ENCODE peak calls at places on chromosome 19, in five cellular contexts. Q is RWPE2, G is HCT116, L is transverse colon, Z is A673. W is an unnamed sample.

GRCh38 chr19:28905996-28906395 is 307.0 kb downstream of the UQCRFS1 start:
- DNase-seq in G (no peak), Z (no peak), Q (no peak), L (no peak), W (no peak)

GRCh38 chr19:54449701-54450069 is 686 bp downstream of the LENG8 start:
- DNase-seq in L (no peak), Q (no peak), Z (no peak), G (no peak), W (peak; percentile 76)

GRCh38 chr19:7982103-7982502 is 23.3 kb downstream of the ELAVL1 start:
- DNase-seq in Q (no peak), G (no peak), Z (no peak), L (no peak), W (no peak)

GRCh38 chr19:2455481-2456300 is 1.1 kb downstream of the LMNB2 start:
- DNase-seq in L (peak; percentile 61), Q (no peak), G (no peak), Z (peak; percentile 42), W (no peak)

GRCh38 chr19:45815501-45816216 is 551 bp upstream of the RSPH6A start:
- DNase-seq in Z (no peak), L (no peak), G (no peak), Q (no peak), W (no peak)

GRCh38 chr19:4518345-4519171 is at the start of gene PLIN4:
- DNase-seq in Q (no peak), L (peak; percentile 60), G (no peak), Z (no peak), W (no peak)

GRCh38 chr19:31548941-31549340 is 199.7 kb upstream of the TSHZ3 start:
- DNase-seq in Q (no peak), G (no peak), Z (peak; percentile 42), L (no peak), W (no peak)

GRCh38 chr19:58203814-58204475 is 21.1 kb downstream of the ZNF274 start:
- DNase-seq in Z (no peak), G (no peak), Q (no peak), L (no peak), W (peak; percentile 50)

GRCh38 chr19:7971553-7972520 is 28.4 kb upstream of the TIMM44 start:
- DNase-seq in L (no peak), Z (no peak), Q (peak; percentile 46), G (no peak), W (no peak)

GRCh38 chr19:33294058-33294798 is 8.1 kb downstream of the CEBPA start:
- DNase-seq in G (no peak), L (no peak), Q (no peak), Z (no peak), W (no peak)

GRCh38 chr19:34306213-34306661 is 51.9 kb downstream of the GARRE1 start:
- DNase-seq in G (no peak), Z (no peak), Q (no peak), L (peak; percentile 43), W (no peak)

GRCh38 chr19:48644839-48645651 is 942 bp downstream of the CA11 start:
- DNase-seq in Q (no peak), L (peak; percentile 78), Z (peak; percentile 95), G (peak; percentile 69), W (peak; percentile 84)

GRCh38 chr19:41998246-41999020 is 4.4 kb upstream of the ATP1A3 start:
- DNase-seq in Q (no peak), L (peak; percentile 43), G (peak; percentile 16), Z (peak; percentile 81), W (peak; percentile 41)

GRCh38 chr19:51473009-51473707 is 5.2 kb upstream of the CEACAM18 start:
- DNase-seq in Z (peak; percentile 81), L (peak; percentile 78), G (peak; percentile 59), Q (no peak), W (no peak)

GRCh38 chr19:7200739-7201138 is 93.5 kb downstream of the INSR start:
- DNase-seq in Z (no peak), G (no peak), Q (no peak), L (no peak), W (no peak)

GRCh38 chr19:5799247-5800241 is 5.3 kb upstream of the NRTN start:
- DNase-seq in G (no peak), L (no peak), Z (no peak), Q (no peak), W (no peak)

GRCh38 chr19:1470864-1471513 is 8.0 kb downstream of the C19orf25 start:
- DNase-seq in G (no peak), Z (peak; percentile 61), L (no peak), Q (no peak), W (no peak)

GRCh38 chr19:45973564-45974338 is at the start of gene NOVA2:
- DNase-seq in L (peak; percentile 27), Q (no peak), G (peak; percentile 69), Z (peak; percentile 84), W (no peak)

GRCh38 chr19:49758292-49758691 is 4.8 kb downstream of the TSKS start:
- DNase-seq in Z (no peak), L (no peak), Q (no peak), G (no peak), W (no peak)

GRCh38 chr19:8335343-8336071 is 7.6 kb downstream of the KANK3 start:
- DNase-seq in Z (no peak), L (peak; percentile 20), G (no peak), Q (no peak), W (no peak)

GRCh38 chr19:49564616-49565045 is 15.7 kb downstream of the NOSIP start:
- DNase-seq in G (no peak), Z (no peak), Q (no peak), L (peak; percentile 54), W (no peak)

GRCh38 chr19:11064831-11065303 is 24.4 kb upstream of the LDLR start:
- DNase-seq in G (no peak), Z (no peak), L (no peak), Q (no peak), W (no peak)

GRCh38 chr19:17404015-17404414 is 1.4 kb downstream of the BST2 start:
- DNase-seq in G (no peak), L (no peak), Q (no peak), Z (no peak), W (no peak)

GRCh38 chr19:17404621-17405249 is 695 bp downstream of the BST2 start:
- DNase-seq in Z (no peak), G (no peak), Q (no peak), L (no peak), W (no peak)

GRCh38 chr19:17406887-17407196 is 1.4 kb upstream of the BST2 start:
- DNase-seq in G (no peak), Q (no peak), L (no peak), Z (no peak), W (no peak)

GRCh38 chr19:17406039-17406886 is 833 bp upstream of the BST2 start:
- DNase-seq in Z (no peak), L (peak; percentile 48), Q (no peak), G (no peak), W (no peak)

GRCh38 chr19:17405250-17406038 is at the start of gene BST2:
- DNase-seq in Q (no peak), Z (peak; percentile 50), L (peak; percentile 51), G (no peak), W (no peak)
- H3K27ac ChIP-seq in Q (peak within 1 kb of the TSS; percentile 30), Z (peak within 1 kb of the TSS; percentile 62), L (peak within 1 kb of the TSS; percentile 79), G (peak within 1 kb of the TSS; percentile 5), W (peak within 1 kb of the TSS; percentile 83)

GRCh38 chr19:22526661-22527272 is 104.6 kb upstream of the ZNF98 start:
- DNase-seq in Q (no peak), Z (no peak), L (no peak), G (no peak), W (no peak)
- H3K4me3 ChIP-seq in Q (no peak overlapping the region), Z (no peak overlapping the region), L (no peak overlapping the region), G (no peak overlapping the region), W (peak overlapping the region; percentile 35)

GRCh38 chr19:19230999-19231398 is 19.2 kb downstream of the NCAN start:
- DNase-seq in Q (no peak), L (no peak), G (no peak), Z (no peak), W (no peak)
- H3K27ac ChIP-seq in Q (no peak overlapping the region), L (no peak overlapping the region), G (no peak overlapping the region), Z (no peak overlapping the region), W (no peak overlapping the region)

GRCh38 chr19:43634516-43634876 is 5.2 kb downstream of the CADM4 start:
- DNase-seq in G (no peak), L (no peak), Z (no peak), Q (no peak), W (no peak)
- H3K4me3 ChIP-seq in G (no peak overlapping the region), L (no peak overlapping the region), Z (no peak overlapping the region), Q (no peak overlapping the region), W (no peak overlapping the region)

GRCh38 chr19:17949956-17950309 is 17.0 kb upstream of the KCNN1 start:
- DNase-seq in G (no peak), Z (no peak), L (no peak), Q (no peak), W (no peak)
- H3K27ac ChIP-seq in G (peak overlapping the region; percentile 23), Z (peak overlapping the region; percentile 78), L (no peak overlapping the region), Q (no peak overlapping the region), W (no peak overlapping the region)

GRCh38 chr19:13164370-13165090 is 14.3 kb downstream of the IER2 start:
- DNase-seq in G (no peak), Q (peak; percentile 86), L (peak; percentile 75), Z (peak; percentile 100), W (peak; percentile 84)
- H3K4me3 ChIP-seq in G (peak overlapping the region; percentile 54), Q (peak overlapping the region; percentile 12), L (peak overlapping the region; percentile 8), Z (peak overlapping the region; percentile 44), W (peak overlapping the region; percentile 65)

GRCh38 chr19:15633122-15633521 is 7.6 kb upstream of the CYP4F3 start:
- DNase-seq in Z (no peak), G (no peak), Q (no peak), L (no peak), W (no peak)
- H3K27ac ChIP-seq in Z (no peak overlapping the region), G (no peak overlapping the region), Q (no peak overlapping the region), L (no peak overlapping the region), W (no peak overlapping the region)

GRCh38 chr19:27773318-27774094 is 1439.4 kb downstream of the UQCRFS1 start:
- DNase-seq in Z (no peak), L (no peak), Q (no peak), G (no peak), W (no peak)
- H3K4me3 ChIP-seq in Z (no peak overlapping the region), L (no peak overlapping the region), Q (no peak overlapping the region), G (no peak overlapping the region), W (no peak overlapping the region)

DNA sequence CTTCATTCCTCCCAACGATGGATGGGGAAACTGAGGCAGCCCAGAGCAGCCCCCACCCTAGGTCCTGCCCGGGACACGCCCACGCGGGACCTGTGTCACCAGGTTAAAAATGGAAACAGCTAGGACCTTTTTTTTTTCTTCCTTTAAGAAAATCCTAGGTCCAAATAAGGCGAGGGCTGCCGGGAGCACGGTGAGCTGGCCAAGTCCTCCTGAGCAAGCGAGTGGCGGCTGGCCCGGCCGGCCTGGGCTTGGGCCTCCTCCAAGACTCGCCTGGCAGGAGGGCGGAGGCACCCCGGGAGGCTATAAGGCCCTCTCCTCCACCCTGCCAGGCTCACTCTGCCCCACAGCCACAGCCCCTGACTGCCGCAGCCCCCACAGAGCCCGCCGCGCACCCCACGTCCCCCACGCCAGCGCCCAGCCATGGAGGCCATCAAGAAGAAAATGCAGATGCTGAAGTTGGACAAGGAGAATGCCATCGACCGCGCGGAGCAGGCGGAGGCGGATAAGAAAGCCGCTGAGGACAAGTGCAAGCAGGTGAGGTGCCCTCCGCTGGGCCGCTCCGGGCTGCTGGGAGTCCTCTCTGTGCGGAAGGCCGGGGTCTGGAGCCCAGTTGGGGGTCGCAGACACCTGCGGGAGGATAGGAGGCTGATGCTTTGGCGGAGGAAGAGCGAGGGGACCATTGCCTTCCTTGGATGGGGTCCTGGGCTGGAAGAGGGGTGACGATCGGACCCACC is 8.9 kb upstream of the TPM4 start:
- DNase-seq in Q (peak; percentile 93), L (peak; percentile 82), G (peak; percentile 54), Z (no peak), W (peak; percentile 96)
- H3K27ac ChIP-seq in Q (peak overlapping the region; percentile 84), L (peak overlapping the region; percentile 99), G (peak overlapping the region; percentile 83), Z (no peak overlapping the region), W (peak overlapping the region; percentile 77)

W was measured in coronary artery.